ENCODE peak calls at places on chromosome 1, in ten cellular contexts. One of them, this sample, is unnamed. For H3K36me3 and H3K4me1, the result is how much of the 10 kb centered on the place peaks cover.

GRCh38 chr1:205028954-205029353 is 14.1 kb upstream of the CNTN2 start:
- DNase-seq in lower lobe of right lung: no peak
- DNase-seq in naive thymus-derived CD4-positive, alpha-beta T cell: no peak
- DNase-seq in thoracic aorta: no peak
- DNase-seq in psoas muscle: no peak
- DNase-seq in upper lobe of left lung: no peak
- DNase-seq in body of pancreas: no peak
- DNase-seq in GM23338: no peak
- DNase-seq in suprapubic skin: no peak
- DNase-seq in transverse colon: no peak
- DNase-seq in this sample: no peak

GRCh38 chr1:240906477-240906876 is 294.5 kb upstream of the GREM2 start:
- DNase-seq in lower lobe of right lung: no peak
- DNase-seq in naive thymus-derived CD4-positive, alpha-beta T cell: no peak
- DNase-seq in thoracic aorta: no peak
- DNase-seq in psoas muscle: no peak
- DNase-seq in upper lobe of left lung: no peak
- DNase-seq in body of pancreas: peak
- DNase-seq in GM23338: no peak
- DNase-seq in suprapubic skin: no peak
- DNase-seq in transverse colon: peak
- DNase-seq in this sample: no peak

GRCh38 chr1:180262628-180263488 is 32.8 kb downstream of the LHX4 start:
- DNase-seq in lower lobe of right lung: no peak
- DNase-seq in naive thymus-derived CD4-positive, alpha-beta T cell: no peak
- DNase-seq in thoracic aorta: no peak
- DNase-seq in psoas muscle: no peak
- DNase-seq in upper lobe of left lung: no peak
- DNase-seq in body of pancreas: no peak
- DNase-seq in GM23338: no peak
- DNase-seq in suprapubic skin: peak
- DNase-seq in transverse colon: no peak
- DNase-seq in this sample: no peak

GRCh38 chr1:159113783-159114182 is 37.2 kb upstream of the AIM2 start:
- DNase-seq in lower lobe of right lung: no peak
- DNase-seq in naive thymus-derived CD4-positive, alpha-beta T cell: no peak
- DNase-seq in thoracic aorta: no peak
- DNase-seq in psoas muscle: no peak
- DNase-seq in upper lobe of left lung: no peak
- DNase-seq in body of pancreas: no peak
- DNase-seq in GM23338: no peak
- DNase-seq in suprapubic skin: no peak
- DNase-seq in transverse colon: no peak
- DNase-seq in this sample: no peak

GRCh38 chr1:49319426-49319963 is 542.8 kb upstream of the BEND5 start:
- DNase-seq in lower lobe of right lung: no peak
- DNase-seq in naive thymus-derived CD4-positive, alpha-beta T cell: no peak
- DNase-seq in thoracic aorta: no peak
- DNase-seq in psoas muscle: no peak
- DNase-seq in upper lobe of left lung: no peak
- DNase-seq in body of pancreas: no peak
- DNase-seq in GM23338: no peak
- DNase-seq in suprapubic skin: no peak
- DNase-seq in transverse colon: no peak
- DNase-seq in this sample: no peak

GRCh38 chr1:232620356-232620841 is 9.5 kb downstream of the SIPA1L2 start:
- DNase-seq in lower lobe of right lung: no peak
- DNase-seq in naive thymus-derived CD4-positive, alpha-beta T cell: no peak
- DNase-seq in thoracic aorta: no peak
- DNase-seq in psoas muscle: no peak
- DNase-seq in upper lobe of left lung: no peak
- DNase-seq in body of pancreas: peak
- DNase-seq in GM23338: peak
- DNase-seq in suprapubic skin: no peak
- DNase-seq in transverse colon: peak
- DNase-seq in this sample: no peak

GRCh38 chr1:24107462-24108225 is 4.3 kb downstream of the MYOM3 start:
- DNase-seq in lower lobe of right lung: peak
- DNase-seq in naive thymus-derived CD4-positive, alpha-beta T cell: no peak
- DNase-seq in thoracic aorta: no peak
- DNase-seq in psoas muscle: peak
- DNase-seq in upper lobe of left lung: no peak
- DNase-seq in body of pancreas: no peak
- DNase-seq in GM23338: no peak
- DNase-seq in suprapubic skin: no peak
- DNase-seq in transverse colon: peak
- DNase-seq in this sample: no peak

GRCh38 chr1:93620841-93621210 is 60.8 kb downstream of the BCAR3 start:
- DNase-seq in lower lobe of right lung: no peak
- DNase-seq in naive thymus-derived CD4-positive, alpha-beta T cell: no peak
- DNase-seq in thoracic aorta: no peak
- DNase-seq in psoas muscle: no peak
- DNase-seq in upper lobe of left lung: no peak
- DNase-seq in body of pancreas: no peak
- DNase-seq in GM23338: peak
- DNase-seq in suprapubic skin: no peak
- DNase-seq in transverse colon: peak
- DNase-seq in this sample: no peak

GRCh38 chr1:93716974-93717373 is 35.3 kb upstream of the BCAR3 start:
- DNase-seq in lower lobe of right lung: no peak
- DNase-seq in naive thymus-derived CD4-positive, alpha-beta T cell: no peak
- DNase-seq in thoracic aorta: no peak
- DNase-seq in psoas muscle: no peak
- DNase-seq in upper lobe of left lung: no peak
- DNase-seq in body of pancreas: no peak
- DNase-seq in GM23338: no peak
- DNase-seq in suprapubic skin: no peak
- DNase-seq in transverse colon: no peak
- DNase-seq in this sample: no peak

GRCh38 chr1:198672124-198672523 is 33.3 kb downstream of the PTPRC start:
- DNase-seq in lower lobe of right lung: no peak
- DNase-seq in naive thymus-derived CD4-positive, alpha-beta T cell: no peak
- DNase-seq in thoracic aorta: no peak
- DNase-seq in psoas muscle: no peak
- DNase-seq in upper lobe of left lung: no peak
- DNase-seq in body of pancreas: no peak
- DNase-seq in GM23338: no peak
- DNase-seq in suprapubic skin: no peak
- DNase-seq in transverse colon: no peak
- DNase-seq in this sample: no peak

GRCh38 chr1:224622831-224623230 is 6.7 kb downstream of the CNIH3 start:
- DNase-seq in lower lobe of right lung: no peak
- DNase-seq in naive thymus-derived CD4-positive, alpha-beta T cell: no peak
- DNase-seq in thoracic aorta: no peak
- DNase-seq in psoas muscle: no peak
- DNase-seq in upper lobe of left lung: no peak
- DNase-seq in body of pancreas: no peak
- DNase-seq in GM23338: no peak
- DNase-seq in suprapubic skin: no peak
- DNase-seq in transverse colon: no peak
- DNase-seq in this sample: no peak

GRCh38 chr1:218718216-218718615 is 373.1 kb downstream of the TGFB2 start:
- DNase-seq in lower lobe of right lung: no peak
- DNase-seq in naive thymus-derived CD4-positive, alpha-beta T cell: no peak
- DNase-seq in thoracic aorta: no peak
- DNase-seq in psoas muscle: no peak
- DNase-seq in upper lobe of left lung: no peak
- DNase-seq in body of pancreas: no peak
- DNase-seq in GM23338: no peak
- DNase-seq in suprapubic skin: no peak
- DNase-seq in transverse colon: no peak
- DNase-seq in this sample: no peak

DNA sequence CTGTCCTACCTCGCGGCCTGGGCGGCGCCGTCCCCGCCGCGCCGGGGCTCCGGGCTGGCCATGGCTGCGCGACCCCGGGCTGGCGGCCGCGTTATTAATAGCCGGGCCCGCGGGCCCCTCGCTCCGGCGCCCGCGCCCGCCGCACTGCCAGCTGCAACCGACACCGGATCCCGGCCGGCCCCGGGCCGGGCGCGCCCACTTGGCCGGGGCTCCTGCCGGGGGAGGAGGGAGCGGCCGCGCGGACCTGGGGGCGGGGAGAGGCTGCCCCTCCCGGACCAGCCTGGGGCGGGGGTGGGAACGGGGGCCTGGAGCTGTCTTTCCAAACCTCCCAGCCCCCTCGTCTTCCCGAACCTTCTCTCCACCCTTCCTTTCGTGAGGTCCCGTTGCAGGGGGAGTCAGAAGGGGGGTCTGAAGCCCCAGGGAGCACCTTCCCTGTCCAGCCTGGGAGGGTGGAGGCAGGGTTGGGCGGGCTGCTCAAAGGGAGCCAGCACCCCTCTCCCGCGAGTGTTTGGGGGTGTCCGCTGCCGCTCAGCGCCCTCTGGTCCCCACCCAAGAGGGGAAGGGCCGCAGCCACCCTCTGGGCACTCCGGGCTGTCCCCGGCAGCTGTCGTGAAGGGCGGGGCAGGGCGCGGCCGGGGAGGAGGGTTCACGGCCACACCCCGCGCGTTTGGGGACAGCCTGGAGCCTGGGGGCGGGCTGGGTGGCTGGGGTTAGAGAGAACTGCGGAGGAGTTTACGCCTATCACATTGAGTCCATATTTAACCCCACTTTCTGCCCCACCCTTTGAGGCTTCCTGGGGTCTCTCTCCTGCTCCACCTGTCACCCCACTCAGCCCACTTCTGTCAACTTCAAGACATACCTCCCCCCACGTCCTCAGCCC is at the start of gene SYNC:
- DNase-seq in lower lobe of right lung: peak
- DNase-seq in naive thymus-derived CD4-positive, alpha-beta T cell: peak
- DNase-seq in thoracic aorta: peak
- DNase-seq in psoas muscle: peak
- DNase-seq in upper lobe of left lung: peak
- DNase-seq in body of pancreas: peak
- DNase-seq in GM23338: peak
- DNase-seq in suprapubic skin: no peak
- DNase-seq in transverse colon: peak
- DNase-seq in this sample: no peak
- H3K4me3 ChIP-seq in lower lobe of right lung: peak
- H3K4me3 ChIP-seq in naive thymus-derived CD4-positive, alpha-beta T cell: no peak
- H3K4me3 ChIP-seq in thoracic aorta: peak
- H3K4me3 ChIP-seq in psoas muscle: peak
- H3K4me3 ChIP-seq in upper lobe of left lung: peak
- H3K4me3 ChIP-seq in body of pancreas: peak
- H3K4me3 ChIP-seq in GM23338: peak
- H3K4me3 ChIP-seq in suprapubic skin: peak
- H3K4me3 ChIP-seq in transverse colon: peak
- H3K4me3 ChIP-seq in this sample: no peak

GRCh38 chr1:109400035-109400655 is 2.4 kb upstream of the SORT1 start:
- DNase-seq in lower lobe of right lung: no peak
- DNase-seq in naive thymus-derived CD4-positive, alpha-beta T cell: no peak
- DNase-seq in thoracic aorta: no peak
- DNase-seq in psoas muscle: no peak
- DNase-seq in upper lobe of left lung: no peak
- DNase-seq in body of pancreas: no peak
- DNase-seq in GM23338: no peak
- DNase-seq in suprapubic skin: no peak
- DNase-seq in transverse colon: no peak
- DNase-seq in this sample: no peak

GRCh38 chr1:109399326-109399957 is 1.7 kb upstream of the SORT1 start:
- DNase-seq in lower lobe of right lung: no peak
- DNase-seq in naive thymus-derived CD4-positive, alpha-beta T cell: peak
- DNase-seq in thoracic aorta: no peak
- DNase-seq in psoas muscle: no peak
- DNase-seq in upper lobe of left lung: no peak
- DNase-seq in body of pancreas: no peak
- DNase-seq in GM23338: peak
- DNase-seq in suprapubic skin: no peak
- DNase-seq in transverse colon: no peak
- DNase-seq in this sample: peak

GRCh38 chr1:109402025-109402424 is 4.3 kb upstream of the SORT1 start:
- DNase-seq in lower lobe of right lung: no peak
- DNase-seq in naive thymus-derived CD4-positive, alpha-beta T cell: no peak
- DNase-seq in thoracic aorta: no peak
- DNase-seq in psoas muscle: no peak
- DNase-seq in upper lobe of left lung: no peak
- DNase-seq in body of pancreas: no peak
- DNase-seq in GM23338: no peak
- DNase-seq in suprapubic skin: no peak
- DNase-seq in transverse colon: no peak
- DNase-seq in this sample: no peak

GRCh38 chr1:109404838-109405237 is 7.1 kb upstream of the SORT1 start:
- DNase-seq in lower lobe of right lung: no peak
- DNase-seq in naive thymus-derived CD4-positive, alpha-beta T cell: no peak
- DNase-seq in thoracic aorta: no peak
- DNase-seq in psoas muscle: no peak
- DNase-seq in upper lobe of left lung: no peak
- DNase-seq in body of pancreas: no peak
- DNase-seq in GM23338: no peak
- DNase-seq in suprapubic skin: no peak
- DNase-seq in transverse colon: no peak
- DNase-seq in this sample: no peak
- H3K36me3 ChIP-seq in lower lobe of right lung: half or more
- H3K36me3 ChIP-seq in naive thymus-derived CD4-positive, alpha-beta T cell: under half
- H3K36me3 ChIP-seq in thoracic aorta: under half
- H3K36me3 ChIP-seq in psoas muscle: half or more
- H3K36me3 ChIP-seq in upper lobe of left lung: half or more
- H3K36me3 ChIP-seq in body of pancreas: under half
- H3K36me3 ChIP-seq in GM23338: under half
- H3K36me3 ChIP-seq in suprapubic skin: half or more
- H3K36me3 ChIP-seq in transverse colon: under half
- H3K36me3 ChIP-seq in this sample: half or more

DNA sequence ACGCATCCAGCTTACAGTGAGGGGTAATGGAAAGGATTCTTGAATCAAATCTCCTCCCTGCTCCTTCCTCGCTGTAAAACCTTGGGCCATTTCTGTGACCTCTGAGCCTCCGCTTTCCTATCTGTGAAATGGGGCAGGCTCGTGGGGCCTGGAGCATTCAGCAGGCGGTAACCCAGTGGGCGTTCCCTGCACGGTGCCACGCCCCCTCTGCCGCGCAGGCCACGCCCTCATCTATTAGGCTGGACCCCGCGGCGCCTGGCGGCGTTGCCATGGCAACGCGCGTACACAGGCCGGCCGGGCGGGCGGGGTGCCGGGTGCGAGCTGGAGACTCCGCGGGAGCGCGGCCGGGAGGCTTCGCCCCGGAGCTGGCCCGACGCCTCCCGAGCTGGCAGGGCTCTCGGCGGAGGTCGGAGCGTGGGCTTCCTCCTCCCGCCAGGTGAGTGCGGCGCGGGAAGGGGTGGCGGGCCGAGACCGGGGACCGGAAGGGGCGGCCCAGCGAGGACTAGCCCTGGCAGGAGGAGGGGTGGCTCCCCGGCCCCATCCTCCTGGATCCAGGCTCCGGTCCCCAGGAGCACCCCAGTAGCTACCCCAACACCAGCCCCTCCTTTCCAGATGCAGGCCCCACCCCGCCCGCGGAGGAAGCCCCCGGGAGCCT is at the start of gene FHAD1:
- DNase-seq in lower lobe of right lung: peak
- DNase-seq in naive thymus-derived CD4-positive, alpha-beta T cell: no peak
- DNase-seq in thoracic aorta: no peak
- DNase-seq in psoas muscle: no peak
- DNase-seq in upper lobe of left lung: peak
- DNase-seq in body of pancreas: peak
- DNase-seq in GM23338: peak
- DNase-seq in suprapubic skin: no peak
- DNase-seq in transverse colon: peak
- DNase-seq in this sample: peak
- H3K4me1 ChIP-seq in lower lobe of right lung: under half
- H3K4me1 ChIP-seq in naive thymus-derived CD4-positive, alpha-beta T cell: under half
- H3K4me1 ChIP-seq in thoracic aorta: under half
- H3K4me1 ChIP-seq in psoas muscle: under half
- H3K4me1 ChIP-seq in upper lobe of left lung: under half
- H3K4me1 ChIP-seq in body of pancreas: under half
- H3K4me1 ChIP-seq in GM23338: under half
- H3K4me1 ChIP-seq in suprapubic skin: under half
- H3K4me1 ChIP-seq in transverse colon: under half
- H3K4me1 ChIP-seq in this sample: under half

GRCh38 chr1:87042127-87042811 is 127.8 kb downstream of the HS2ST1 start:
- DNase-seq in lower lobe of right lung: no peak
- DNase-seq in naive thymus-derived CD4-positive, alpha-beta T cell: no peak
- DNase-seq in thoracic aorta: no peak
- DNase-seq in psoas muscle: no peak
- DNase-seq in upper lobe of left lung: no peak
- DNase-seq in body of pancreas: no peak
- DNase-seq in GM23338: no peak
- DNase-seq in suprapubic skin: no peak
- DNase-seq in transverse colon: no peak
- DNase-seq in this sample: no peak
- H3K4me3 ChIP-seq in lower lobe of right lung: no peak
- H3K4me3 ChIP-seq in naive thymus-derived CD4-positive, alpha-beta T cell: no peak
- H3K4me3 ChIP-seq in thoracic aorta: no peak
- H3K4me3 ChIP-seq in psoas muscle: no peak
- H3K4me3 ChIP-seq in upper lobe of left lung: no peak
- H3K4me3 ChIP-seq in body of pancreas: no peak
- H3K4me3 ChIP-seq in GM23338: no peak
- H3K4me3 ChIP-seq in suprapubic skin: no peak
- H3K4me3 ChIP-seq in transverse colon: no peak
- H3K4me3 ChIP-seq in this sample: no peak

This sample was measured in CD4-positive, alpha-beta memory T cell.